ENCODE peak calls at places on chromosomes 7 and 10, in nine cellular contexts. R, J, S, U, L, X, D, P and I are unnamed samples.

GRCh38 chr10:114290038-114290437 is 51.0 kb downstream of the VWA2 start:
- DNase-seq in R (no peak), J (no peak), S (no peak), U (no peak), L (no peak), X (peak), D (no peak), P (no peak), I (no peak)

GRCh38 chr10:8180756-8181155 is 126.3 kb downstream of the GATA3 start:
- DNase-seq in R (no peak), J (no peak), S (no peak), U (no peak), L (no peak), X (no peak), D (no peak), P (no peak), I (no peak)

GRCh38 chr10:11535376-11535959 is 76.0 kb downstream of the USP6NL start:
- DNase-seq in R (no peak), J (no peak), S (no peak), U (no peak), L (no peak), X (no peak), D (no peak), P (peak), I (no peak)

GRCh38 chr10:122258136-122259074 is 12.7 kb upstream of the BTBD16 start:
- DNase-seq in R (no peak), J (no peak), S (no peak), U (peak), L (no peak), X (peak), D (peak), P (no peak), I (no peak)

GRCh38 chr10:89929282-89930026 is 228.1 kb downstream of the KIF20B start:
- DNase-seq in R (no peak), J (no peak), S (no peak), U (no peak), L (no peak), X (no peak), D (no peak), P (peak), I (peak)

GRCh38 chr7:41630741-41631140 is 72.1 kb downstream of the INHBA start:
- DNase-seq in R (no peak), J (no peak), S (no peak), U (no peak), L (no peak), X (no peak), D (no peak), P (peak), I (peak)

GRCh38 chr10:33331020-33331557 is 3.4 kb downstream of the NRP1 start:
- DNase-seq in R (no peak), J (no peak), S (no peak), U (no peak), L (peak), X (no peak), D (no peak), P (no peak), I (no peak)

GRCh38 chr10:14451341-14451740 is 120.6 kb upstream of the FRMD4A start:
- DNase-seq in R (no peak), J (no peak), S (no peak), U (peak), L (no peak), X (no peak), D (no peak), P (no peak), I (no peak)

GRCh38 chr7:96729795-96730194 is 20.1 kb upstream of the SEM1 start:
- DNase-seq in R (no peak), J (no peak), S (no peak), U (no peak), L (no peak), X (no peak), D (no peak), P (no peak), I (no peak)

GRCh38 chr10:133364645-133365431 is 7.0 kb upstream of the FUOM start:
- DNase-seq in R (no peak), J (peak), S (no peak), U (no peak), L (peak), X (no peak), D (no peak), P (no peak), I (no peak)

GRCh38 chr7:41459183-41459582 is 243.7 kb downstream of the INHBA start:
- DNase-seq in R (no peak), J (no peak), S (no peak), U (no peak), L (no peak), X (no peak), D (no peak), P (no peak), I (no peak)

GRCh38 chr7:55093674-55094073 is 74.9 kb downstream of the EGFR start:
- DNase-seq in R (no peak), J (no peak), S (no peak), U (no peak), L (no peak), X (no peak), D (no peak), P (no peak), I (no peak)

GRCh38 chr7:13540429-13540828 is 449.0 kb downstream of the ETV1 start:
- DNase-seq in R (no peak), J (no peak), S (no peak), U (peak), L (no peak), X (no peak), D (peak), P (no peak), I (no peak)

GRCh38 chr7:91330378-91331295 is 66.4 kb downstream of the FZD1 start:
- DNase-seq in R (no peak), J (no peak), S (no peak), U (peak), L (no peak), X (no peak), D (peak), P (no peak), I (no peak)

GRCh38 chr10:45514283-45515270 is 140.6 kb downstream of the ALOX5 start:
- DNase-seq in R (no peak), J (no peak), S (no peak), U (peak), L (peak), X (no peak), D (no peak), P (no peak), I (no peak)

GRCh38 chr10:132399117-132400035 is 2.4 kb downstream of the PWWP2B start:
- DNase-seq in R (no peak), J (peak), S (no peak), U (no peak), L (no peak), X (peak), D (no peak), P (no peak), I (no peak)

GRCh38 chr7:138460176-138460648 is at the start of gene TRIM24:
- DNase-seq in R (no peak), J (no peak), S (no peak), U (peak), L (peak), X (peak), D (peak), P (no peak), I (no peak)

GRCh38 chr7:36658603-36659516 is 65.4 kb downstream of the AOAH start:
- DNase-seq in R (peak), J (no peak), S (no peak), U (peak), L (no peak), X (no peak), D (peak), P (no peak), I (no peak)

GRCh38 chr7:34143397-34143796 is 238.1 kb downstream of the BMPER start:
- DNase-seq in R (no peak), J (no peak), S (no peak), U (peak), L (no peak), X (no peak), D (peak), P (no peak), I (no peak)

GRCh38 chr10:88157981-88158465 is 294.6 kb downstream of the PTEN start:
- DNase-seq in R (peak), J (no peak), S (no peak), U (peak), L (no peak), X (no peak), D (peak), P (peak), I (no peak)

GRCh38 chr7:154587812-154588211 is 415.1 kb downstream of the PAXIP1 start:
- DNase-seq in R (no peak), J (no peak), S (no peak), U (no peak), L (peak), X (no peak), D (no peak), P (no peak), I (no peak)

GRCh38 chr10:44989621-44990301 is 11.0 kb upstream of the ZNF22 start:
- DNase-seq in R (no peak), J (no peak), S (no peak), U (no peak), L (no peak), X (no peak), D (no peak), P (no peak), I (no peak)

GRCh38 chr10:98293550-98294269 is 25.7 kb upstream of the LOXL4 start:
- DNase-seq in R (no peak), J (no peak), S (no peak), U (no peak), L (no peak), X (no peak), D (no peak), P (no peak), I (no peak)

GRCh38 chr10:63247771-63248170 is 114.6 kb downstream of the NRBF2 start:
- DNase-seq in R (no peak), J (no peak), S (no peak), U (no peak), L (no peak), X (no peak), D (no peak), P (no peak), I (no peak)

GRCh38 chr7:158802535-158803199 is 26.6 kb downstream of the ESYT2 start:
- DNase-seq in R (peak), J (no peak), S (no peak), U (peak), L (no peak), X (peak), D (peak), P (no peak), I (no peak)

GRCh38 chr10:15792777-15793176 is 67.5 kb downstream of the MINDY3 start:
- DNase-seq in R (no peak), J (no peak), S (no peak), U (no peak), L (no peak), X (no peak), D (no peak), P (no peak), I (no peak)

GRCh38 chr10:101054351-101054750 is 7.4 kb upstream of the KAZALD1 start:
- DNase-seq in R (no peak), J (no peak), S (no peak), U (no peak), L (no peak), X (no peak), D (no peak), P (no peak), I (no peak)

GRCh38 chr10:5565671-5566581 is 41.2 kb downstream of the CALML3 start:
- DNase-seq in R (no peak), J (peak), S (no peak), U (no peak), L (no peak), X (peak), D (peak), P (no peak), I (no peak)

GRCh38 chr10:103806376-103807320 is 48.7 kb downstream of the SH3PXD2A start:
- DNase-seq in R (no peak), J (no peak), S (no peak), U (no peak), L (no peak), X (peak), D (no peak), P (no peak), I (no peak)

GRCh38 chr7:155567646-155568334 is 21.4 kb upstream of the CNPY1 start:
- DNase-seq in R (no peak), J (no peak), S (no peak), U (no peak), L (no peak), X (peak), D (no peak), P (no peak), I (no peak)

GRCh38 chr7:118311121-118311803 is 86.8 kb downstream of the ANKRD7 start:
- DNase-seq in R (peak), J (no peak), S (no peak), U (peak), L (no peak), X (no peak), D (peak), P (peak), I (no peak)

GRCh38 chr7:50303894-50304157 is 690 bp upstream of the IKZF1 start:
- DNase-seq in R (no peak), J (no peak), S (no peak), U (no peak), L (no peak), X (peak), D (no peak), P (no peak), I (no peak)

GRCh38 chr10:70909326-70909935 is 21.1 kb upstream of the PCBD1 start:
- DNase-seq in R (no peak), J (no peak), S (no peak), U (no peak), L (peak), X (peak), D (no peak), P (no peak), I (no peak)

GRCh38 chr10:43347997-43348396 is 23.4 kb upstream of the FXYD4 start:
- DNase-seq in R (no peak), J (no peak), S (no peak), U (no peak), L (no peak), X (no peak), D (no peak), P (no peak), I (no peak)

GRCh38 chr7:36207451-36208291 is 54.6 kb downstream of the EEPD1 start:
- DNase-seq in R (peak), J (peak), S (peak), U (peak), L (peak), X (peak), D (peak), P (no peak), I (no peak)

GRCh38 chr7:33666526-33666925 is 238.8 kb upstream of the BMPER start:
- DNase-seq in R (no peak), J (no peak), S (no peak), U (no peak), L (no peak), X (no peak), D (no peak), P (no peak), I (no peak)

GRCh38 chr7:7565746-7566650 is 686 bp upstream of the MIOS start:
- DNase-seq in R (no peak), J (peak), S (no peak), U (no peak), L (no peak), X (peak), D (no peak), P (no peak), I (peak)

GRCh38 chr10:127123626-127124025 is 72.8 kb downstream of the INSYN2A start:
- DNase-seq in R (no peak), J (no peak), S (no peak), U (no peak), L (no peak), X (no peak), D (peak), P (no peak), I (no peak)

GRCh38 chr7:108094933-108095710 is 35.0 kb downstream of the LAMB4 start:
- DNase-seq in R (peak), J (peak), S (no peak), U (peak), L (peak), X (no peak), D (peak), P (no peak), I (no peak)

GRCh38 chr10:53744176-53744575 is 971.6 kb upstream of the MBL2 start:
- DNase-seq in R (no peak), J (no peak), S (no peak), U (no peak), L (no peak), X (no peak), D (no peak), P (no peak), I (no peak)

GRCh38 chr7:1410992-1411391 is 48.3 kb downstream of the MICALL2 start:
- DNase-seq in R (no peak), J (no peak), S (no peak), U (no peak), L (no peak), X (no peak), D (no peak), P (no peak), I (no peak)

GRCh38 chr7:1408466-1408865 is 50.8 kb downstream of the MICALL2 start:
- DNase-seq in R (no peak), J (no peak), S (no peak), U (no peak), L (no peak), X (no peak), D (no peak), P (no peak), I (no peak)

GRCh38 chr7:1409555-1409954 is 49.7 kb downstream of the MICALL2 start:
- DNase-seq in R (no peak), J (no peak), S (no peak), U (no peak), L (no peak), X (no peak), D (no peak), P (no peak), I (no peak)

GRCh38 chr7:1404881-1405548 is 54.3 kb downstream of the MICALL2 start:
- DNase-seq in R (no peak), J (no peak), S (no peak), U (no peak), L (no peak), X (no peak), D (peak), P (no peak), I (no peak)

GRCh38 chr7:1407883-1408282 is 51.4 kb downstream of the MICALL2 start:
- DNase-seq in R (no peak), J (no peak), S (no peak), U (no peak), L (no peak), X (no peak), D (no peak), P (no peak), I (no peak)
- TF ChIP-seq CTCF in R (no peak), J (no peak), S (no peak), U (no peak), L (no peak), X (no peak), D (no peak), P (no peak), I (no peak)

DNA sequence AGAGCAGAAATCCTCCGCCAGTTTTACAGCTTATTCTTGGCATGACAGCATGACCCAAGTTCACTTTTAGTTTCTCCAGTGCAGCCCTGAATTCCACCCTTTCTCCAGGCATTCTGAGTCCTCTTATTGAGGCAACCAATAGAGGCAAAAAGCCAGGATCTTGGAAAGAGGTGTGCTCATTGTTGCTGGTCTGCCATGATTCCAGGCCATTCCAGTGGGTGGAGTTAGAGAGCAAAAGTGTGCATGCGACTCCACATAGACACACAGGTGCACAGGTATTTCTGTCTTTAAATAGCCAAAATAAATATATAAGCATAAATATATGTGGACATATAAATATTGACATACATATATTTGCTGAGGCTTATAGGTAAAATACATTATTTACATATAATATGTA is 224.7 kb upstream of the ADARB2 start:
- DNase-seq in R (no peak), J (no peak), S (no peak), U (no peak), L (no peak), X (no peak), D (no peak), P (no peak), I (no peak)
- TF ChIP-seq CTCF in R (no peak), J (no peak), S (no peak), U (no peak), L (no peak), X (no peak), D (no peak), P (no peak), I (peak)

GRCh38 chr7:157241631-157242030 is 95.2 kb upstream of the DNAJB6 start:
- DNase-seq in R (no peak), J (no peak), S (no peak), U (no peak), L (no peak), X (no peak), D (no peak), P (no peak), I (no peak)

GRCh38 chr7:157238087-157238486 is 98.7 kb upstream of the DNAJB6 start:
- DNase-seq in R (peak), J (no peak), S (no peak), U (no peak), L (no peak), X (no peak), D (peak), P (no peak), I (no peak)

GRCh38 chr7:157234271-157234670 is 95.5 kb downstream of the UBE3C start:
- DNase-seq in R (no peak), J (no peak), S (no peak), U (peak), L (no peak), X (no peak), D (no peak), P (no peak), I (no peak)

GRCh38 chr7:157235357-157236018 is 96.8 kb downstream of the UBE3C start:
- DNase-seq in R (no peak), J (no peak), S (no peak), U (peak), L (no peak), X (no peak), D (no peak), P (no peak), I (no peak)

GRCh38 chr7:157239571-157240270 is 97.1 kb upstream of the DNAJB6 start:
- DNase-seq in R (no peak), J (no peak), S (no peak), U (no peak), L (no peak), X (no peak), D (no peak), P (no peak), I (no peak)
- TF ChIP-seq CTCF in R (no peak), J (no peak), S (no peak), U (no peak), L (peak), X (no peak), D (no peak), P (no peak), I (no peak)

GRCh38 chr7:30681262-30682130 is 760 bp downstream of the CRHR2 start:
- DNase-seq in R (no peak), J (no peak), S (no peak), U (no peak), L (no peak), X (no peak), D (no peak), P (no peak), I (no peak)
- TF ChIP-seq CTCF in R (no peak), J (no peak), S (no peak), U (no peak), L (no peak), X (no peak), D (no peak), P (no peak), I (no peak)

GRCh38 chr7:1716263-1717094 is 46.4 kb downstream of the ELFN1 start:
- DNase-seq in R (no peak), J (no peak), S (no peak), U (peak), L (peak), X (no peak), D (peak), P (no peak), I (no peak)
- TF ChIP-seq CTCF in R (no peak), J (no peak), S (no peak), U (no peak), L (no peak), X (no peak), D (no peak), P (no peak), I (no peak)

GRCh38 chr7:39525926-39526325 is 40.3 kb upstream of the YAE1 start:
- DNase-seq in R (no peak), J (no peak), S (no peak), U (no peak), L (no peak), X (no peak), D (peak), P (no peak), I (no peak)

GRCh38 chr7:39527951-39528350 is 38.3 kb upstream of the YAE1 start:
- DNase-seq in R (no peak), J (no peak), S (no peak), U (peak), L (no peak), X (no peak), D (peak), P (no peak), I (no peak)

GRCh38 chr7:39529582-39529981 is 36.6 kb upstream of the YAE1 start:
- DNase-seq in R (no peak), J (no peak), S (no peak), U (no peak), L (no peak), X (no peak), D (no peak), P (no peak), I (no peak)

GRCh38 chr7:39527296-39527695 is 38.9 kb upstream of the YAE1 start:
- DNase-seq in R (no peak), J (no peak), S (no peak), U (peak), L (no peak), X (no peak), D (peak), P (no peak), I (no peak)

DNA sequence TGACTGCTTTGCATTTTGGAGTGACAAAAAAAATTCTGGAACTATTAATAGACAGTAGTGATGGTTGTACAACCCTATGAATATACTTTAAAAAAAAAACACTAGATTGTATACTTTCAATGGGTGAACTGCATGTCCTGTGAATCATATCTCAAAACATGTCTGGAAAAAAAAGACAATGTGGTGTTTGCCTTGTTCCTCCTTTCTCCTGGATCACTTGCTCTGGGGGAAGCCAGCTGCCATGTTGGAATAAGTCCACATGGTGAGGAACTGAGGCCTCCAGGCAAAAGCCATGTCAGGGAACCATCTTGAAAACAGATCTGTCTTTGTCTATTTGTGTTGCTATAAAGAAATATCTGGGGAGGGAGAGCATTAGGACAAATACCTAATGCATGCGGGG is 39.5 kb upstream of the YAE1 start:
- DNase-seq in R (no peak), J (no peak), S (no peak), U (no peak), L (no peak), X (no peak), D (no peak), P (no peak), I (no peak)
- TF ChIP-seq CTCF in R (no peak), J (no peak), S (no peak), U (no peak), L (no peak), X (no peak), D (no peak), P (no peak), I (no peak)